ENCODE peak calls at places on chromosomes 11 and 22, in nine cellular contexts. One of them, this sample, is unnamed.

GRCh38 chr11:63764201-63764711 is 4.3 kb downstream of the ZFTA start:
- DNase-seq in thyroid gland: no peak
- DNase-seq in CD4-positive, alpha-beta T cell: no peak
- DNase-seq in MCF 10A: no peak
- DNase-seq in HFFc6: no peak
- DNase-seq in lower leg skin: no peak
- DNase-seq in right atrium auricular region: no peak
- DNase-seq in Calu3: no peak
- DNase-seq in astrocyte of the spinal cord: no peak
- DNase-seq in this sample: no peak

GRCh38 chr11:34345991-34346480 is 11.8 kb downstream of the ABTB2 start:
- DNase-seq in Calu3: no peak
- DNase-seq in lower leg skin: no peak
- DNase-seq in MCF 10A: no peak
- DNase-seq in thyroid gland: no peak
- DNase-seq in CD4-positive, alpha-beta T cell: no peak
- DNase-seq in HFFc6: no peak
- DNase-seq in astrocyte of the spinal cord: peak
- DNase-seq in right atrium auricular region: peak
- DNase-seq in this sample: no peak

GRCh38 chr11:65651339-65651588 is 11.5 kb downstream of the RELA start:
- DNase-seq in lower leg skin: no peak
- DNase-seq in CD4-positive, alpha-beta T cell: no peak
- DNase-seq in thyroid gland: no peak
- DNase-seq in right atrium auricular region: no peak
- DNase-seq in MCF 10A: no peak
- DNase-seq in astrocyte of the spinal cord: no peak
- DNase-seq in HFFc6: no peak
- DNase-seq in Calu3: no peak
- DNase-seq in this sample: peak

GRCh38 chr22:20777420-20778177 is 3.7 kb downstream of the SERPIND1 start:
- DNase-seq in astrocyte of the spinal cord: peak
- DNase-seq in MCF 10A: peak
- DNase-seq in Calu3: peak
- DNase-seq in right atrium auricular region: no peak
- DNase-seq in thyroid gland: no peak
- DNase-seq in CD4-positive, alpha-beta T cell: no peak
- DNase-seq in HFFc6: peak
- DNase-seq in lower leg skin: no peak
- DNase-seq in this sample: no peak

GRCh38 chr22:20021196-20022181 is 579 bp downstream of the TANGO2 start:
- DNase-seq in Calu3: peak
- DNase-seq in MCF 10A: peak
- DNase-seq in thyroid gland: peak
- DNase-seq in HFFc6: peak
- DNase-seq in CD4-positive, alpha-beta T cell: no peak
- DNase-seq in lower leg skin: no peak
- DNase-seq in right atrium auricular region: peak
- DNase-seq in astrocyte of the spinal cord: peak
- DNase-seq in this sample: no peak

GRCh38 chr11:34214961-34215805 is 109.8 kb downstream of the NAT10 start:
- DNase-seq in CD4-positive, alpha-beta T cell: peak
- DNase-seq in right atrium auricular region: no peak
- DNase-seq in MCF 10A: peak
- DNase-seq in lower leg skin: no peak
- DNase-seq in HFFc6: peak
- DNase-seq in Calu3: peak
- DNase-seq in astrocyte of the spinal cord: peak
- DNase-seq in thyroid gland: no peak
- DNase-seq in this sample: no peak

GRCh38 chr11:130234315-130234714 is 74.7 kb downstream of the ST14 start:
- DNase-seq in thyroid gland: no peak
- DNase-seq in MCF 10A: no peak
- DNase-seq in CD4-positive, alpha-beta T cell: no peak
- DNase-seq in right atrium auricular region: no peak
- DNase-seq in astrocyte of the spinal cord: no peak
- DNase-seq in HFFc6: no peak
- DNase-seq in Calu3: no peak
- DNase-seq in lower leg skin: no peak
- DNase-seq in this sample: no peak

GRCh38 chr11:84686726-84687125 is 940.4 kb downstream of the DLG2 start:
- DNase-seq in HFFc6: no peak
- DNase-seq in thyroid gland: no peak
- DNase-seq in astrocyte of the spinal cord: peak
- DNase-seq in CD4-positive, alpha-beta T cell: no peak
- DNase-seq in right atrium auricular region: no peak
- DNase-seq in lower leg skin: no peak
- DNase-seq in MCF 10A: peak
- DNase-seq in Calu3: no peak
- DNase-seq in this sample: no peak

GRCh38 chr11:109939176-109939810 is 153.9 kb upstream of the ZC3H12C start:
- DNase-seq in astrocyte of the spinal cord: peak
- DNase-seq in Calu3: peak
- DNase-seq in HFFc6: peak
- DNase-seq in thyroid gland: peak
- DNase-seq in CD4-positive, alpha-beta T cell: no peak
- DNase-seq in lower leg skin: no peak
- DNase-seq in MCF 10A: peak
- DNase-seq in right atrium auricular region: no peak
- DNase-seq in this sample: no peak
- TF ChIP-seq CTCF in astrocyte of the spinal cord: peak
- TF ChIP-seq CTCF in Calu3: peak
- TF ChIP-seq CTCF in HFFc6: peak
- TF ChIP-seq CTCF in thyroid gland: peak
- TF ChIP-seq CTCF in CD4-positive, alpha-beta T cell: no peak
- TF ChIP-seq CTCF in lower leg skin: no peak
- TF ChIP-seq CTCF in MCF 10A: peak
- TF ChIP-seq CTCF in right atrium auricular region: peak
- TF ChIP-seq CTCF in this sample: no peak

GRCh38 chr11:86301742-86302091 is 323 bp upstream of the HIKESHI start:
- DNase-seq in thyroid gland: no peak
- DNase-seq in astrocyte of the spinal cord: no peak
- DNase-seq in right atrium auricular region: no peak
- DNase-seq in Calu3: no peak
- DNase-seq in HFFc6: no peak
- DNase-seq in CD4-positive, alpha-beta T cell: no peak
- DNase-seq in lower leg skin: no peak
- DNase-seq in MCF 10A: no peak
- DNase-seq in this sample: no peak

GRCh38 chr11:86303257-86303656 is 1.2 kb downstream of the HIKESHI start:
- DNase-seq in CD4-positive, alpha-beta T cell: no peak
- DNase-seq in Calu3: no peak
- DNase-seq in astrocyte of the spinal cord: no peak
- DNase-seq in HFFc6: peak
- DNase-seq in lower leg skin: no peak
- DNase-seq in right atrium auricular region: no peak
- DNase-seq in MCF 10A: no peak
- DNase-seq in thyroid gland: no peak
- DNase-seq in this sample: no peak

DNA sequence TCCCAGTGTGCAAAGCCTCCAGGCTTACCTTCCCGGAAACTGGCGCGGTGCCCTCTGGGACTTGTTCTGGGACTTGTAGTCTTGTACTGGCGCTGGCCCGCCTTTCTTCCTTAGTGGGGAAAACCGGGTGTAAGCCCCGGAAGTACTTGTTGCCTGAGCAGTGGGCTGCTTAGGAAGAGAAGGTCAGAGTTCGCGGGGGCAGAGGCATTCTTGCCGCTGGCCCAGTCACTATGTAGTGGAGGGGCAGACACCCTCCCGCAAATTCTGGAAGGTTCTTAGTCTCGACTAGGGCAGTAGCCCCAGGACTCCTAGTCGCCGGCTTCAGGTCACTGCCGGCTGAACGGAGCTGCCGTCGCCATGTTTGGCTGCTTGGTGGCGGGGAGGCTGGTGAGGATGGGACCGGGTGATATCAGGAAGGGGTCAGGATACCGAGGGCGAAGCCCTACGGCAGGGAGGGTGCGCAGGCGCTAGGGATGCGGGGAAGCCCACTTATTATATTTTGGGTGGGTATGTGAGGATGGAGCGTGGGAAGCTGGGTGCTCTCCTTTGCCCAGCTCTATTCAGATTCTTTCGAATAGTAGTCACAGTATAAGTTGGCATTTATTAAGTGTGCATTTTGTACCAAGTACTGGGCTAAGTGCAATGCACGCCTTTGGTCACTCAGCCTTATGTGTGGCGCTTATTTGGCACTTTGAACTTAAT is at the start of gene HIKESHI:
- DNase-seq in CD4-positive, alpha-beta T cell: peak
- DNase-seq in thyroid gland: peak
- DNase-seq in astrocyte of the spinal cord: peak
- DNase-seq in MCF 10A: peak
- DNase-seq in lower leg skin: peak
- DNase-seq in HFFc6: peak
- DNase-seq in right atrium auricular region: peak
- DNase-seq in Calu3: peak
- DNase-seq in this sample: peak
- TF ChIP-seq CTCF in CD4-positive, alpha-beta T cell: no peak
- TF ChIP-seq CTCF in thyroid gland: no peak
- TF ChIP-seq CTCF in astrocyte of the spinal cord: no peak
- TF ChIP-seq CTCF in MCF 10A: no peak
- TF ChIP-seq CTCF in lower leg skin: no peak
- TF ChIP-seq CTCF in HFFc6: no peak
- TF ChIP-seq CTCF in right atrium auricular region: no peak
- TF ChIP-seq CTCF in Calu3: no peak
- TF ChIP-seq CTCF in this sample: no peak

DNA sequence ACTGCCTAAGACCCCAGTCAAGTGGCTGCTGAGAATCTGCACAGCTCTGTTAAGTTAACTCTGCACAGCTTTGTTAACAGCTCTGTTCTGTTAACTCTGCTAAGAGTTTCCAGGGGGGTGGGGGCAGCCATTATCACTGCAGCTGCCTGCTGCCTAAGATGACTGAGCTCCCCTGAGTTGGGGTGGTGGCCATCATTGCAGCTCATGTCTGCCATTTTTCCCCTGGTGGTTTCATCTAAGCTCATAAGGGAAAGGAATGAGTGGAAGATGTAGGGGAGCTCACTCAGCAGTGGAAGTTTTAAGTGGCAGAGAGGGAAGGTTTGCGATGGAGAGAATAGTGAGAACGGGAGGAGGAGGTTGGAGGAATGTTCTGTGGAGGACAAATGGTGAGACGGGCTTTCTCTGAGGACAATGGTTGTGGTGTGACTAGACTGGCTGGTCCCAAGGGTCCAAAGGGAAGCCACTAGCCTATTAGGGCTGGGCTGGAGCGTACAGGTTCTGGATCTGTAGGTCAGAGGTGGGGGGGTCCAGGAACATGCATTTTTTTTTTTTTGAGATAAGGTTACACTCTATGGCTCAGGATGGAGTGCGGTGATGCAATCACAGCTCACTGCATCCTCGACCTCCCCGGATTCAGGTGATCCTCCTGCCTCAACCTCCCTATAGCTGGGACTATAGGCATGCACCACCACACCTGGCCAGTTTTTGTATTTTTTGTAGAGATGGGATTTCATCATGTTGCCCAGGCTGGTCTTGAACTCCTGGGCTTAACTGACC is 13.5 kb upstream of the PLET1 start:
- DNase-seq in lower leg skin: no peak
- DNase-seq in right atrium auricular region: no peak
- DNase-seq in CD4-positive, alpha-beta T cell: no peak
- DNase-seq in astrocyte of the spinal cord: no peak
- DNase-seq in Calu3: no peak
- DNase-seq in thyroid gland: no peak
- DNase-seq in MCF 10A: no peak
- DNase-seq in HFFc6: no peak
- DNase-seq in this sample: no peak
- TF ChIP-seq CTCF in lower leg skin: no peak
- TF ChIP-seq CTCF in right atrium auricular region: no peak
- TF ChIP-seq CTCF in CD4-positive, alpha-beta T cell: no peak
- TF ChIP-seq CTCF in astrocyte of the spinal cord: no peak
- TF ChIP-seq CTCF in Calu3: no peak
- TF ChIP-seq CTCF in thyroid gland: no peak
- TF ChIP-seq CTCF in MCF 10A: no peak
- TF ChIP-seq CTCF in HFFc6: no peak
- TF ChIP-seq CTCF in this sample: no peak

GRCh38 chr22:25853902-25854301 is 111.9 kb downstream of the MYO18B start:
- DNase-seq in MCF 10A: peak
- DNase-seq in thyroid gland: no peak
- DNase-seq in astrocyte of the spinal cord: no peak
- DNase-seq in HFFc6: no peak
- DNase-seq in right atrium auricular region: no peak
- DNase-seq in lower leg skin: no peak
- DNase-seq in CD4-positive, alpha-beta T cell: no peak
- DNase-seq in Calu3: no peak
- DNase-seq in this sample: no peak
- TF ChIP-seq CTCF in MCF 10A: peak
- TF ChIP-seq CTCF in thyroid gland: no peak
- TF ChIP-seq CTCF in astrocyte of the spinal cord: no peak
- TF ChIP-seq CTCF in HFFc6: no peak
- TF ChIP-seq CTCF in right atrium auricular region: no peak
- TF ChIP-seq CTCF in lower leg skin: no peak
- TF ChIP-seq CTCF in CD4-positive, alpha-beta T cell: no peak
- TF ChIP-seq CTCF in Calu3: peak
- TF ChIP-seq CTCF in this sample: no peak

DNA sequence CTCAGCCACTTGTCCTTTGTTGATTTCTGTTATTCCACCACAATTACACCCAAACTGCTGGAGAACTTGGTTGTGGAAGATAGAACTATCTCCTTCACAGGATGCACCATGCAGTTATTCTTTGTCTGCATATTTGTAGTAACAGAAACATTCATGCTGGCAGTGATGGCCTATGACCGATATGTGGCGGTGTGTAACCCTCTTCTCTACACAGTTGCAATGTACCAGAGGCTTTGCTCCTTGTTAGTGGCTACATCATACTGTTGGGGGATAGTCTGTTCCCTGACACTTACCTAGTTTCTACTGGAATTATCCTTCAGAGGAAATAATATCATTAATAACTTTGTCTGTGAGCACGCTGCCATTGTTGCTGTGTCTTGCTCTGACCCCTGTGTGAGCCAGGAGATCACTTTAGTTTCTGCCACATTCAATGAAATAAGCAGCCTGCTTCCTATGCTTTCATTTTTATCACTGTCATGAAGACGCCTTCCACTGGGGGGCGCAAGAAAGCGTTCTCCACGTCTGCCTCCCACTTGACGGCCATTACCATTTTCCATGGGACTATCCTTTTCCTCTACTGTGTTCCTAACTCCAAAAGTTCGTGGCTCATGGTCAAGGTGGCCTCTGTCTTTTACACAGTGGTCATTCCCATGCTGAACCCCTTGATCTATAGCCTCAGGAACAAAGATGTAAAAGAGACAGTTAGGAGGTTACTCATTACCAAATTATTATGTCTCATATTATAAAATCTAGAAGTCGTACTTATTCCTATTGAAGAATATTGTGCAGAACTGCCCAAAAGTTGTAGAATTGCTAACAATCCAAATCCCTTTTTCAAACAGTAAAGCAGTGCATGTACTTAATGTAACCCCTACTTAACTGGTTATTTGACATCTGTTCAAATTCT is 53.2 kb downstream of the OR4C6 start:
- DNase-seq in CD4-positive, alpha-beta T cell: no peak
- DNase-seq in HFFc6: no peak
- DNase-seq in MCF 10A: no peak
- DNase-seq in lower leg skin: no peak
- DNase-seq in Calu3: peak
- DNase-seq in thyroid gland: no peak
- DNase-seq in astrocyte of the spinal cord: no peak
- DNase-seq in right atrium auricular region: no peak
- DNase-seq in this sample: no peak
- TF ChIP-seq CTCF in CD4-positive, alpha-beta T cell: no peak
- TF ChIP-seq CTCF in HFFc6: peak
- TF ChIP-seq CTCF in MCF 10A: no peak
- TF ChIP-seq CTCF in lower leg skin: no peak
- TF ChIP-seq CTCF in Calu3: no peak
- TF ChIP-seq CTCF in thyroid gland: no peak
- TF ChIP-seq CTCF in astrocyte of the spinal cord: no peak
- TF ChIP-seq CTCF in right atrium auricular region: no peak
- TF ChIP-seq CTCF in this sample: no peak